ENCODE peak calls at places on chromosomes 13 and 19, in nine cellular contexts. N is cardiac septum; O is left colon; A is SHP77; G is ureter; D is Peyer's patch; I is tibial artery; F is activated effector memory CD4-positive, alpha-beta T cell treated with anti-CD3 and anti-CD28 coated beads, Interleukin-2, amount 50 U/mL, for 16 hours; R is NCI-H1105. L is an unnamed sample.

GRCh38 chr19:15501596-15501995 is 6.7 kb upstream of the CYP4F22 start:
- DNase-seq in R (no peak), F (no peak), G (no peak), I (no peak), D (no peak), N (no peak), A (no peak), O (no peak), L (no peak)

GRCh38 chr13:21944610-21945009 is 273.7 kb downstream of the FGF9 start:
- DNase-seq in N (no peak), I (no peak), D (no peak), A (no peak), G (no peak), F (no peak), R (no peak), O (no peak), L (no peak)

GRCh38 chr13:70042193-70042592 is 65.4 kb upstream of the ATXN8OS start:
- DNase-seq in G (no peak), R (no peak), I (no peak), F (no peak), A (no peak), D (no peak), O (no peak), N (no peak), L (no peak)

GRCh38 chr19:52941941-52942370 is 18.7 kb upstream of the ZNF888 start:
- DNase-seq in I (peak), F (peak), D (peak), N (no peak), R (peak), G (no peak), O (peak), A (no peak), L (peak)

GRCh38 chr13:107301724-107302374 is 733.9 kb upstream of the ARGLU1 start:
- DNase-seq in F (no peak), I (no peak), O (no peak), N (no peak), A (no peak), R (peak), G (no peak), D (no peak), L (no peak)

GRCh38 chr19:43306097-43306496 is 36.8 kb upstream of the PSG9 start:
- DNase-seq in O (no peak), F (no peak), D (no peak), N (no peak), R (no peak), I (no peak), A (no peak), G (no peak), L (no peak)

GRCh38 chr13:32426981-32427851 is 714 bp downstream of the N4BP2L1 start:
- DNase-seq in N (peak), F (peak), G (peak), O (peak), R (peak), I (peak), A (no peak), D (peak), L (peak)

GRCh38 chr19:50564229-50565105 is 3.8 kb downstream of the LRRC4B start:
- DNase-seq in R (no peak), D (no peak), N (no peak), I (no peak), G (no peak), A (no peak), F (no peak), O (no peak), L (no peak)

GRCh38 chr13:50144473-50145160 is 129.4 kb downstream of the KCNRG start:
- DNase-seq in I (no peak), N (no peak), G (no peak), O (no peak), D (no peak), F (no peak), A (no peak), R (no peak), L (no peak)

GRCh38 chr19:2055871-2056809 is 5.1 kb upstream of the MKNK2 start:
- DNase-seq in F (peak), R (no peak), O (peak), D (peak), G (peak), I (peak), N (peak), A (peak), L (peak)

GRCh38 chr13:66264976-66265375 is 965.2 kb downstream of the PCDH9 start:
- DNase-seq in I (no peak), F (no peak), A (no peak), N (no peak), R (no peak), G (no peak), O (no peak), D (no peak), L (no peak)

GRCh38 chr13:73248711-73249580 is 190.1 kb downstream of the KLF5 start:
- DNase-seq in F (no peak), A (no peak), G (peak), I (no peak), N (no peak), D (no peak), R (no peak), O (no peak), L (no peak)

GRCh38 chr19:35269425-35270117 is 809 bp downstream of the USF2 start:
- DNase-seq in N (peak), O (peak), A (peak), R (peak), I (peak), F (peak), D (peak), G (peak), L (peak)

L was measured in uterus.